ENCODE peak calls at places on chromosomes 3 and 15, in four cellular contexts. One of them, this sample, is unnamed.

GRCh38 chr3:71152039-71152891 is 431.3 kb downstream of the FOXP1 start:
- DNase-seq in WTC11: no peak
- DNase-seq in fibroblast of mammary gland: no peak
- DNase-seq in cardiac fibroblast: no peak
- DNase-seq in this sample: no peak

GRCh38 chr3:10320320-10320677 is 613 bp downstream of the SEC13 start:
- DNase-seq in cardiac fibroblast: no peak
- DNase-seq in fibroblast of mammary gland: no peak
- DNase-seq in WTC11: no peak
- DNase-seq in this sample: no peak

GRCh38 chr3:159236306-159236705 is 434.5 kb downstream of the MFSD1 start:
- DNase-seq in fibroblast of mammary gland: peak
- DNase-seq in cardiac fibroblast: peak
- DNase-seq in WTC11: no peak
- DNase-seq in this sample: no peak

GRCh38 chr15:37133619-37134018 is 33.3 kb upstream of the MEIS2 start:
- DNase-seq in cardiac fibroblast: peak
- DNase-seq in fibroblast of mammary gland: peak
- DNase-seq in WTC11: no peak
- DNase-seq in this sample: no peak

GRCh38 chr3:60017631-60018030 is 967.8 kb upstream of the CFAP20DC start:
- DNase-seq in cardiac fibroblast: no peak
- DNase-seq in WTC11: no peak
- DNase-seq in fibroblast of mammary gland: peak
- DNase-seq in this sample: no peak

GRCh38 chr3:112119686-112120484 is 13.2 kb downstream of the GCSAM start:
- DNase-seq in WTC11: no peak
- DNase-seq in fibroblast of mammary gland: no peak
- DNase-seq in cardiac fibroblast: no peak
- DNase-seq in this sample: no peak

GRCh38 chr15:65377976-65378366 is at the start of gene IGDCC3:
- DNase-seq in cardiac fibroblast: peak
- DNase-seq in WTC11: peak
- DNase-seq in fibroblast of mammary gland: no peak
- DNase-seq in this sample: peak

GRCh38 chr15:37134699-37135131 is 34.4 kb upstream of the MEIS2 start:
- DNase-seq in fibroblast of mammary gland: peak
- DNase-seq in cardiac fibroblast: peak
- DNase-seq in WTC11: no peak
- DNase-seq in this sample: no peak

GRCh38 chr3:5032844-5033243 is 53.6 kb downstream of the BHLHE40 start:
- DNase-seq in cardiac fibroblast: no peak
- DNase-seq in WTC11: no peak
- DNase-seq in fibroblast of mammary gland: no peak
- DNase-seq in this sample: no peak

GRCh38 chr3:21893250-21893649 is 142.2 kb upstream of the ZNF385D start:
- DNase-seq in fibroblast of mammary gland: peak
- DNase-seq in WTC11: no peak
- DNase-seq in cardiac fibroblast: peak
- DNase-seq in this sample: no peak

GRCh38 chr15:82139823-82140268 is 94.0 kb upstream of the MEX3B start:
- DNase-seq in fibroblast of mammary gland: peak
- DNase-seq in WTC11: no peak
- DNase-seq in cardiac fibroblast: peak
- DNase-seq in this sample: no peak

GRCh38 chr3:57546616-57547015 is 2.5 kb upstream of the DNAH12 start:
- DNase-seq in fibroblast of mammary gland: no peak
- DNase-seq in WTC11: no peak
- DNase-seq in cardiac fibroblast: no peak
- DNase-seq in this sample: no peak

GRCh38 chr3:170531557-170532335 is 54.1 kb downstream of the SLC7A14 start:
- DNase-seq in fibroblast of mammary gland: peak
- DNase-seq in WTC11: no peak
- DNase-seq in cardiac fibroblast: peak
- DNase-seq in this sample: no peak

GRCh38 chr3:79019137-79019923 is 748.5 kb downstream of the ROBO1 start:
- DNase-seq in WTC11: peak
- DNase-seq in cardiac fibroblast: peak
- DNase-seq in fibroblast of mammary gland: peak
- DNase-seq in this sample: peak

GRCh38 chr3:111695584-111696213 is 100.6 kb upstream of the ZBED2 start:
- DNase-seq in WTC11: no peak
- DNase-seq in fibroblast of mammary gland: peak
- DNase-seq in cardiac fibroblast: peak
- DNase-seq in this sample: no peak

GRCh38 chr15:65818927-65819562 is 27.0 kb upstream of the DENND4A start:
- DNase-seq in cardiac fibroblast: peak
- DNase-seq in WTC11: no peak
- DNase-seq in fibroblast of mammary gland: no peak
- DNase-seq in this sample: no peak

GRCh38 chr3:83438177-83438576 is 1520.6 kb upstream of the CADM2 start:
- DNase-seq in fibroblast of mammary gland: no peak
- DNase-seq in cardiac fibroblast: peak
- DNase-seq in WTC11: no peak
- DNase-seq in this sample: no peak

GRCh38 chr15:88605507-88606436 is 15.4 kb upstream of the AEN start:
- DNase-seq in cardiac fibroblast: peak
- DNase-seq in fibroblast of mammary gland: no peak
- DNase-seq in WTC11: peak
- DNase-seq in this sample: peak

DNA sequence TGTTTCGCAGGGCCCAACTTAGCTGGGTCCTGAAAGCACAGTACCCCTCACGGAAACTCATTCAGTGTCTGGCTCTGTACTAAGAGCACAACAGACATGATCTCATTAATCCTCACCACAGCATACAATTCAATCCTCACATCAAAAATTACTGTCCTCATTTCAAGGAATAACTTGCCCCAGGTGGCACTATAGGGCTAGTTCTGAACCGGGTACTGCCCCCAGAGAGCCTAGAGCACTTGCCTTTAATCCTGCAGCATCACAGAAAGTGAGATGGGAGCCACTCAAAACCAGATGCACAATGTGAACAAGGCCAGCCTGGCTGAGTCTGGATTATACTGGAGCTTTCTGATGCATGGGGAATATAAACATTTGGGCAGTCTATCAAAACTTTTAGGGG is 122.6 kb downstream of the OSBPL10 start:
- DNase-seq in fibroblast of mammary gland: peak
- DNase-seq in cardiac fibroblast: no peak
- DNase-seq in WTC11: no peak
- DNase-seq in this sample: no peak
- TF ChIP-seq CTCF in fibroblast of mammary gland: no peak
- TF ChIP-seq CTCF in cardiac fibroblast: no peak
- TF ChIP-seq CTCF in WTC11: no peak
- TF ChIP-seq CTCF in this sample: no peak

GRCh38 chr3:136078421-136079364 is 113.2 kb downstream of the PPP2R3A start:
- DNase-seq in WTC11: no peak
- DNase-seq in fibroblast of mammary gland: peak
- DNase-seq in cardiac fibroblast: peak
- DNase-seq in this sample: no peak
- TF ChIP-seq CTCF in WTC11: no peak
- TF ChIP-seq CTCF in fibroblast of mammary gland: peak
- TF ChIP-seq CTCF in cardiac fibroblast: peak
- TF ChIP-seq CTCF in this sample: peak

DNA sequence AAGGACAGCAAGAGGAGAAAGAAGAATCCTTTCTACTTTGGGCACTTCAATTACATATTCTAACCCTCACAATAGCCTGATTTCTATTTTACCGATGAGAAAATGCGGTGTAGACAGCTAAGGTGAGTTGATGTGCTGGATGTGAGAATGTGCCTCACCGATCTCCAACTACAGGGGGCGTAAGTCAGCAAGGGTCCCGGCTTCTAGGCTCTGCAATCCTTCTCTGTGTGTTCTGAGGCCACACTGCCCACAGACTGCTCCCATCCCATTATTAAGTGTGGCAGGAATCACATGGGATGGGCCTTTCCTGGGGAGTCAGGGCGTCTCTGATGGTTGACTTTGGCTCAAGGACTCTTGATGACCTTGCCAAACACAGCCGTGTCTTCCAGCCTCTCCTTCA is 23.6 kb upstream of the RPL35A start:
- DNase-seq in WTC11: peak
- DNase-seq in fibroblast of mammary gland: no peak
- DNase-seq in cardiac fibroblast: no peak
- DNase-seq in this sample: no peak
- TF ChIP-seq CTCF in WTC11: peak
- TF ChIP-seq CTCF in fibroblast of mammary gland: peak
- TF ChIP-seq CTCF in cardiac fibroblast: peak
- TF ChIP-seq CTCF in this sample: peak

GRCh38 chr3:37961622-37962455 is 28.7 kb upstream of the VILL start:
- DNase-seq in cardiac fibroblast: no peak
- DNase-seq in WTC11: no peak
- DNase-seq in fibroblast of mammary gland: no peak
- DNase-seq in this sample: no peak

GRCh38 chr3:37967252-37967881 is 23.2 kb upstream of the VILL start:
- DNase-seq in WTC11: peak
- DNase-seq in cardiac fibroblast: peak
- DNase-seq in fibroblast of mammary gland: peak
- DNase-seq in this sample: peak

GRCh38 chr3:37964716-37965115 is 25.9 kb upstream of the VILL start:
- DNase-seq in cardiac fibroblast: no peak
- DNase-seq in WTC11: no peak
- DNase-seq in fibroblast of mammary gland: no peak
- DNase-seq in this sample: no peak

GRCh38 chr3:37962906-37963486 is 27.6 kb upstream of the VILL start:
- DNase-seq in fibroblast of mammary gland: peak
- DNase-seq in cardiac fibroblast: peak
- DNase-seq in WTC11: no peak
- DNase-seq in this sample: no peak

DNA sequence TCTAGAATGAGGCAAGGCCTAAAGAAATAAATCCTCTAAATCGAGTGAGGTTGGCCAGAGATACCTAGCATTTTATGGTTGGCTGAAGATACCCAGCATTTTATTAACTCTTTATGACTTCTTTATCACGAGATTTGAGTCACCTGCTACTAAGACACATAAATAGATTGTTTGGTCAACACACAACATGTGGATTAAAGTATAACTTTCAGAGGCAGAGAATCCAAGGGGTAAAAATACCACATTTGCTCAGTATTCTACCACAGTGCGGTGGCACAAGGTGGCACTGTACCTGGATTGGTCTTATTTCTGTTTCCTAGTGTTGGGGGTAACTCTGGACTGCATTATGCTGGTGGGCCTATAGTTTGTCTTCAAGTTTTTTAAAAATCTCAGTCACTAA is 27.0 kb upstream of the VILL start:
- DNase-seq in cardiac fibroblast: no peak
- DNase-seq in WTC11: no peak
- DNase-seq in fibroblast of mammary gland: no peak
- DNase-seq in this sample: no peak
- TF ChIP-seq CTCF in cardiac fibroblast: no peak
- TF ChIP-seq CTCF in WTC11: no peak
- TF ChIP-seq CTCF in fibroblast of mammary gland: no peak
- TF ChIP-seq CTCF in this sample: no peak

DNA sequence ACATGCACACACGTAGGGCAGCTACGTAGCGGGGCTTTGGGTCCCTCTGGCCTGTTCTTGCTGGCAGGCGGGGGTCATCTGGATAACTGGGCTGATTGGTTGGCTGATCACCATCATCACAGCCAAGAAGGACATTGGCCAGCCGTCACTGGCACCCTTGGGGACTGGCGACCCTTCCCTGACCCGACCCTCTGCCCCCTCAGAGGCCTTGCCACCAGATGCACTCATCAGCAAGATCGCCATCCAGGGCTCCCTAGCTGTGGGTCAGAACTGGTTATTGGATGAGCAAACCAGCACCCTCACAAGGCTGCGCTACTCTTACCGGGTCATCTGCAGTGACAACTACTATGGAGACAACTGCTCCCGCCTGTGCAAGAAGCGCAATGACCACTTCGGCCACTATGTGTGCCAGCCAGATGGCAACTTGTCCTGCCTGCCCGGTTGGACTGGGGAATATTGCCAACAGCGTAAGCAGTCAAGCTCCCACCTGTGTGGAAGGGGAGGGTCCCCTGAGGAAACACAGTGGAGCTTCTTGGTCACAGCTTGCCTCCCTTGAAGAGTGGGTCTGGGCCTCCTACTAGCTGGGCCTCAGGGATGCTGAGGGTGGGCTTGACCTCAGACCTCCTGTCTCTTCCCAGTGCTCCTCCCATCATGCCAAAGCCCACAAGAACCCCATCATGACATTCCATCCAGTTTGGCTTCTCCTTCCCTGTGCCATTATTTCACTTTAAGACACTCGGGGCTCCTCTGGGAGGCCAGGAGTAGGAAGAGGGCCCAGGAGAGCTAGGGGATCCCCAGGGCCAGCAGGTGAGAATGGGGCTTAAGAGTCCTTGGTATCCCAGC is 2.4 kb downstream of the DLL4 start:
- DNase-seq in fibroblast of mammary gland: no peak
- DNase-seq in WTC11: no peak
- DNase-seq in cardiac fibroblast: no peak
- DNase-seq in this sample: no peak
- TF ChIP-seq CTCF in fibroblast of mammary gland: no peak
- TF ChIP-seq CTCF in WTC11: no peak
- TF ChIP-seq CTCF in cardiac fibroblast: no peak
- TF ChIP-seq CTCF in this sample: no peak

GRCh38 chr15:74578496-74578994 is 37.1 kb upstream of the CLK3 start:
- DNase-seq in fibroblast of mammary gland: no peak
- DNase-seq in cardiac fibroblast: no peak
- DNase-seq in WTC11: no peak
- DNase-seq in this sample: no peak
- TF ChIP-seq CTCF in fibroblast of mammary gland: no peak
- TF ChIP-seq CTCF in cardiac fibroblast: no peak
- TF ChIP-seq CTCF in WTC11: no peak
- TF ChIP-seq CTCF in this sample: no peak

This sample was measured in neural crest cell.